ENCODE peak calls at places on chromosomes 5 and 9, in nine cellular contexts. J is SJSA1, Y is left ventricle myocardium inferior, H is transverse colon, M is testis, S is psoas muscle, Z is lung, T is lower lobe of right lung, Q is IMR-90. O is an unnamed sample.
A peak's percentile ranks its signal among the peaks of the same experiment; 100 is the strongest.

GRCh38 chr9:136137321-136138054 is 18.8 kb upstream of the TMEM250 start:
- DNase-seq in J (no peak), Y (no peak), H (no peak), M (no peak), S (no peak), Z (no peak), T (no peak), Q (no peak), O (peak; percentile 60)

GRCh38 chr9:136111910-136112309 is 6.8 kb downstream of the TMEM250 start:
- DNase-seq in J (no peak), Y (no peak), H (no peak), M (no peak), S (no peak), Z (no peak), T (no peak), Q (no peak), O (no peak)

GRCh38 chr5:61964199-61964598 is 341.8 kb upstream of the KIF2A start:
- DNase-seq in J (no peak), Y (no peak), H (no peak), M (no peak), S (no peak), Z (no peak), T (no peak), Q (peak; percentile 15), O (no peak)

GRCh38 chr5:30736642-30737041 is 456.8 kb upstream of the CDH6 start:
- DNase-seq in J (no peak), Y (no peak), H (no peak), M (no peak), S (no peak), Z (no peak), T (no peak), Q (peak; percentile 47), O (no peak)

GRCh38 chr9:85339337-85339736 is 402.4 kb downstream of the AGTPBP1 start:
- DNase-seq in J (no peak), Y (no peak), H (no peak), M (no peak), S (no peak), Z (no peak), T (no peak), Q (no peak), O (no peak)

GRCh38 chr5:53109436-53110127 is at the start of gene MOCS2:
- DNase-seq in J (peak; percentile 86), Y (peak; percentile 93), H (peak; percentile 94), M (peak; percentile 91), S (peak; percentile 92), Z (peak; percentile 90), T (peak; percentile 94), Q (peak; percentile 87), O (peak; percentile 95)

GRCh38 chr5:6885581-6885980 is 172.3 kb downstream of the TENT4A start:
- DNase-seq in J (no peak), Y (no peak), H (no peak), M (no peak), S (no peak), Z (no peak), T (no peak), Q (no peak), O (no peak)

GRCh38 chr5:9654886-9655285 is 24.7 kb upstream of the TAS2R1 start:
- DNase-seq in J (no peak), Y (no peak), H (no peak), M (no peak), S (no peak), Z (no peak), T (no peak), Q (peak; percentile 36), O (no peak)

GRCh38 chr9:136531186-136531903 is 14.5 kb downstream of the NOTCH1 start:
- DNase-seq in J (no peak), Y (no peak), H (peak; percentile 50), M (no peak), S (no peak), Z (no peak), T (no peak), Q (no peak), O (no peak)

GRCh38 chr9:89985078-89985477 is 380.3 kb downstream of the GADD45G start:
- DNase-seq in J (no peak), Y (no peak), H (no peak), M (no peak), S (no peak), Z (no peak), T (no peak), Q (no peak), O (no peak)

GRCh38 chr9:17521456-17521855 is 57.4 kb upstream of the SH3GL2 start:
- DNase-seq in J (no peak), Y (no peak), H (no peak), M (no peak), S (no peak), Z (no peak), T (no peak), Q (no peak), O (no peak)

GRCh38 chr5:156411-157072 is 34.8 kb upstream of the LRRC14B start:
- DNase-seq in J (peak; percentile 39), Y (no peak), H (no peak), M (no peak), S (no peak), Z (no peak), T (no peak), Q (no peak), O (no peak)

GRCh38 chr5:81908771-81909170 is 63.1 kb upstream of the ATG10 start:
- DNase-seq in J (no peak), Y (no peak), H (no peak), M (no peak), S (no peak), Z (no peak), T (no peak), Q (no peak), O (no peak)

GRCh38 chr5:143207563-143208364 is 195.7 kb downstream of the NR3C1 start:
- DNase-seq in J (no peak), Y (no peak), H (no peak), M (peak; percentile 22), S (no peak), Z (no peak), T (no peak), Q (peak; percentile 15), O (no peak)

GRCh38 chr5:129460121-129460950 is at the start of gene ADAMTS19:
- DNase-seq in J (no peak), Y (peak; percentile 18), H (peak; percentile 11), M (peak; percentile 23), S (no peak), Z (no peak), T (no peak), Q (peak; percentile 21), O (peak; percentile 7)

GRCh38 chr9:125476645-125477044 is 215.0 kb downstream of the GAPVD1 start:
- DNase-seq in J (no peak), Y (no peak), H (no peak), M (no peak), S (no peak), Z (no peak), T (no peak), Q (no peak), O (no peak)

GRCh38 chr5:61951295-61951694 is 354.7 kb upstream of the KIF2A start:
- DNase-seq in J (no peak), Y (no peak), H (no peak), M (no peak), S (no peak), Z (no peak), T (no peak), Q (no peak), O (no peak)

GRCh38 chr9:2502760-2503159 is 118.8 kb upstream of the VLDLR start:
- DNase-seq in J (no peak), Y (no peak), H (no peak), M (no peak), S (no peak), Z (no peak), T (no peak), Q (peak; percentile 35), O (no peak)

GRCh38 chr5:83494666-83495065 is 23.1 kb downstream of the VCAN start:
- DNase-seq in J (no peak), Y (no peak), H (no peak), M (no peak), S (no peak), Z (no peak), T (no peak), Q (no peak), O (no peak)
- H3K36me3 ChIP-seq in J (peaks cover 53% of the 10 kb centered on the region), Y (no peaks in the 10 kb centered on the region), H (no peaks in the 10 kb centered on the region), M (no peaks in the 10 kb centered on the region), S (no peaks in the 10 kb centered on the region), Z (no peaks in the 10 kb centered on the region), T (peaks cover 7% of the 10 kb centered on the region), Q (peaks cover 20% of the 10 kb centered on the region), O (no peaks in the 10 kb centered on the region)

GRCh38 chr5:137200906-137201305 is 298.2 kb downstream of the SPOCK1 start:
- DNase-seq in J (no peak), Y (no peak), H (no peak), M (no peak), S (no peak), Z (no peak), T (no peak), Q (no peak), O (no peak)

GRCh38 chr5:137199201-137199600 is 299.9 kb downstream of the SPOCK1 start:
- DNase-seq in J (no peak), Y (no peak), H (no peak), M (no peak), S (no peak), Z (no peak), T (no peak), Q (peak; percentile 17), O (no peak)

GRCh38 chr5:137203011-137203632 is 296.0 kb downstream of the SPOCK1 start:
- DNase-seq in J (no peak), Y (no peak), H (no peak), M (no peak), S (no peak), Z (no peak), T (no peak), Q (no peak), O (no peak)

GRCh38 chr5:137199966-137200365 is 299.2 kb downstream of the SPOCK1 start:
- DNase-seq in J (peak; percentile 76), Y (no peak), H (no peak), M (no peak), S (no peak), Z (no peak), T (no peak), Q (peak; percentile 60), O (no peak)

GRCh38 chr5:137201876-137202275 is 297.2 kb downstream of the SPOCK1 start:
- DNase-seq in J (no peak), Y (no peak), H (no peak), M (no peak), S (peak; percentile 36), Z (no peak), T (no peak), Q (peak; percentile 59), O (no peak)
- H3K27me3 ChIP-seq in J (no peaks in the 10 kb centered on the region), Y (no peaks in the 10 kb centered on the region), H (no peaks in the 10 kb centered on the region), M (no peaks in the 10 kb centered on the region), S (no peaks in the 10 kb centered on the region), Z (no peaks in the 10 kb centered on the region), T (peaks cover 29% of the 10 kb centered on the region), Q (no peaks in the 10 kb centered on the region), O (no peaks in the 10 kb centered on the region)

GRCh38 chr9:99411479-99412100 is 189.5 kb downstream of the SEC61B start:
- DNase-seq in J (no peak), Y (no peak), H (no peak), M (no peak), S (no peak), Z (no peak), T (no peak), Q (no peak), O (no peak)
- H3K9me3 ChIP-seq in J (no peaks in the 10 kb centered on the region), Y (no peaks in the 10 kb centered on the region), H (no peaks in the 10 kb centered on the region), M (no peaks in the 10 kb centered on the region), S (no peaks in the 10 kb centered on the region), Z (peaks cover 3% of the 10 kb centered on the region), T (no peaks in the 10 kb centered on the region), Q (no peaks in the 10 kb centered on the region), O (no peaks in the 10 kb centered on the region)

DNA sequence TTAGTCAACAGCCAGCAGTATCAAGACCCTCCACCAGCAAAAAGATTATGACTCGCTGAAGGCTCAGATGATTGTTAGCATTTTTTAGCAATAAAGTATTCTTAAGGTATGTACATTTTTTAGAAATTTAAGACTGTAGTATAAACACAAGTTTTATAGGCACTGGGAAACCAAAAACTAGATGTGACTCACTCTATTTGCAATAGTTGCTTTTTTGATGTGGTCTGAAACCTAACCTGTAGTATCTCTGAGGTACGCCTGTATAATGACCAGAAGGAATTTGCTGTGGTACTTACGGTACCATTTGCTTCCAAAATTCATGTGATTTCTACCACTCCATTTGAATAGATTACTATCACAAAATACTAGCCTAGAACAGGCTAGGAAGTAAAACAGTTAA is 60.8 kb downstream of the WDR41 start:
- DNase-seq in J (no peak), Y (no peak), H (no peak), M (no peak), S (no peak), Z (no peak), T (no peak), Q (peak; percentile 72), O (no peak)
- H3K36me3 ChIP-seq in J (peaks cover 50% of the 10 kb centered on the region), Y (peaks cover 76% of the 10 kb centered on the region), H (no peaks in the 10 kb centered on the region), M (no peaks in the 10 kb centered on the region), S (peaks cover 85% of the 10 kb centered on the region), Z (peaks cover 29% of the 10 kb centered on the region), T (peaks cover 63% of the 10 kb centered on the region), Q (peaks cover 4% of the 10 kb centered on the region), O (peaks cover 27% of the 10 kb centered on the region)